ENCODE peak calls at places on chromosome 20, in four cellular contexts. G is astrocyte of the spinal cord, L is left lung, I is esophagus squamous epithelium. R is an unnamed sample.

GRCh38 chr20:38692436-38693411 is 31.6 kb upstream of the SLC32A1 start:
- DNase-seq in G (peak), L (no peak), I (no peak), R (peak)

GRCh38 chr20:57695012-57695411 is 14.8 kb downstream of the PMEPA1 start:
- DNase-seq in G (peak), L (peak), I (no peak), R (no peak)

GRCh38 chr20:52890130-52890529 is 82.0 kb upstream of the TSHZ2 start:
- DNase-seq in G (no peak), L (no peak), I (no peak), R (no peak)

GRCh38 chr20:64133951-64134407 is 26.6 kb upstream of the NPBWR2 start:
- DNase-seq in G (no peak), L (peak), I (no peak), R (no peak)

GRCh38 chr20:24465730-24466129 is 3.7 kb upstream of the SYNDIG1 start:
- DNase-seq in G (peak), L (no peak), I (no peak), R (no peak)

GRCh38 chr20:41996951-41997350 is 378.8 kb upstream of the CHD6 start:
- DNase-seq in G (no peak), L (no peak), I (no peak), R (no peak)

GRCh38 chr20:33773412-33774089 is 37.6 kb upstream of the CHMP4B start:
- DNase-seq in G (no peak), L (no peak), I (no peak), R (no peak)

GRCh38 chr20:45538209-45538798 is 978 bp downstream of the WFDC6 start:
- DNase-seq in G (no peak), L (no peak), I (no peak), R (no peak)

GRCh38 chr20:4684837-4685413 is 36.8 kb upstream of the PRND start:
- DNase-seq in G (peak), L (no peak), I (no peak), R (peak)

GRCh38 chr20:41316602-41317535 is 662 bp downstream of the ZHX3 start:
- DNase-seq in G (peak), L (peak), I (no peak), R (peak)

GRCh38 chr20:1920252-1920651 is 25.0 kb downstream of the SIRPA start:
- DNase-seq in G (no peak), L (no peak), I (no peak), R (no peak)

GRCh38 chr20:53580376-53581111 is 13.1 kb downstream of the ZNF217 start:
- DNase-seq in G (no peak), L (peak), I (no peak), R (no peak)

GRCh38 chr20:4455301-4455701 is 266.4 kb upstream of the PRND start:
- DNase-seq in G (no peak), L (no peak), I (no peak), R (no peak)

GRCh38 chr20:5481872-5482271 is 165.1 kb upstream of the PROKR2 start:
- DNase-seq in G (no peak), L (no peak), I (no peak), R (no peak)

GRCh38 chr20:62928246-62928939 is 2.1 kb upstream of the DIDO1 start:
- DNase-seq in G (no peak), L (no peak), I (no peak), R (peak)

GRCh38 chr20:35171438-35171752 is 477 bp upstream of the PROCR start:
- DNase-seq in G (no peak), L (no peak), I (no peak), R (no peak)
- H3K4me3 ChIP-seq in G (peak), L (peak), I (no peak), R (peak)

GRCh38 chr20:22305391-22305790 is 279.0 kb downstream of the FOXA2 start:
- DNase-seq in G (no peak), L (no peak), I (no peak), R (no peak)

GRCh38 chr20:22303523-22303922 is 280.8 kb downstream of the FOXA2 start:
- DNase-seq in G (no peak), L (no peak), I (no peak), R (no peak)

GRCh38 chr20:22302039-22302438 is 282.3 kb downstream of the FOXA2 start:
- DNase-seq in G (no peak), L (no peak), I (no peak), R (no peak)
- TF ChIP-seq CTCF in G (no peak), L (no peak), I (no peak), R (no peak)

DNA sequence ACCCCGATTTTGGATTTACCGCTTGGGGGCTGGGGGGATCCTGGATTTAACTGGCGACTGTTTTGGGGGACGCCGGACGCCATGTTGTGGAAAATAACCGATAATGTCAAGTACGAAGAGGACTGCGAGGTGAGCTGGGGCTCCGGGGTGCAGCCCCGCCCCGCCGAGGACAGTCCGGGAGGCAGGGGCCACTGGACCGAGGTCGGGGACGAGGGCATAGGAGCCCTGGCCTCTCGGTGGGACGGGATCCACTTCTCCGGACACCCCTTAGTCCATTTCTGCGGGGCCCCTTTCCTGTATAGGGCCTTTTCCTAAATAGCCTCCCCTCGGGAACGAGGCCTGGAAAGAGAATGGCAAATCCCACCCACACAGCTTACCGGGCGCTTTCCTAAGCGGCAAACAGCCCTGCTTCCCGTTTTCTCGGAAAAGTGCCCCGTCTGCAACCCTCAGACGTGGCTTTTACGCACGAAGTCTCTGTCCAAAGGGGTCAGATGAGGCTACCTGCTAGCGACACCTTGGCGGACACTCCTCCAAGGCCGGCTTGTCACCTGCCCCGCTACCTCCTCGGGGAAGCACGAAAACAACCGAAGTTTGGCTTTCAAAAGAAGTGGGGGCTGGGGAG is 469 bp downstream of the TFAP2C start:
- DNase-seq in G (no peak), L (no peak), I (no peak), R (peak)
- H3K4me3 ChIP-seq in G (peak), L (peak), I (peak), R (peak)

DNA sequence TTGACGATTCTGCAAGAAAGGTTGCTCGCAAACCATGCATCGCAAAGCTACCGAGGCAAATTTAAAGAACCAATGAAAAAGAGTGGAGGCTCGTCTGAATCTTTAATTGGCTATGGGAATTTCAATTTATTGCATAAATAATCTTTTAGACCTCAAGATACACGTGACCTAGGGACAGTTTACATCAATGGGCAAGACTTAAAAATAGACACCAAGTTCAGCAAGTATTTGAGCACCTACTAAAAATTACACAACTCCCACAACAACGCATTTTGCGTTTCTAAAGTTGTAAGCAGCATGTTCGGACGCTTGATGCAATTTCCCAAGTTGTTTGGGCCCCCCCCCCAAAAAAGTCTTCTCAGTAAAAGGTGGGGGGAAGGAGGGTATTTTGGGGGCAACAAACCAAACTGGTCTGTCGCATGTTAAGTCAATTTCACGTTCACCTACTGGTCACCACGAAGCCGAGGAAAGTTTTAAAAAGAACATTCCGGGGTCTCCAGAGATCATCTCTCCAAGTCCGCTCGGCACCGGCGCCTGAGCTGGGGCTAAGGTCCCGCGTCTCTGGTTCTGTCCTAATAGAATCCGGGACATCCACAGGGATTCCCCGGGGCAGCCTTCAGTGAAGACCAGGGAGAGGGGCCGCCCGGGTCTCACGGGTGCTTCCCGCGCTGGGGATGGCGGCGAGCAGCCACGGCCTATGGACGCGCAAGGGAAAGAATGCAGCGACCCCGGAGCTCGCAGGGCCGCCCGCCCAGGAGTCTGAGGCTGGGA is 814 bp downstream of the SNX5 start:
- DNase-seq in G (peak), L (no peak), I (peak), R (peak)
- TF ChIP-seq CTCF in G (no peak), L (no peak), I (no peak), R (no peak)

DNA sequence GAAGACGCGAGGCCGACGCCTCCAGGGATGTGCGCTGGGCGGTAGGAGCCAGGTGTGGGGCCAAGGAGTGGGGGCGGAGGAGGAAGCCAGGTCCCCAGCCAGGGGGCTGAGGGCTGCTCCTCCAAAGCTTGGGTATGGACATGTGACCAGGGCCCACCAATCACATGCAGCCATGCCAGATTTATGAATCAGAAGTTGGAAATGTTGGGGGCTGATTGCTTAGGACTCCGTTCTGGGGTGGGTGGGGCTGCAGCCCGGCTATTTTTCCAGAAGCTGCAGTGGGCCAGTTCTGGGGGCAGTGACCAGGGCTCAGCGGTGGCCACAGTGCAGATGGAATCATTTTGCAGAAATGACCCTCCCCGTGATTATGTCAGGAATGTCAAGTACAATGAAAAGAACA is 96.0 kb downstream of the CEBPB start:
- DNase-seq in G (peak), L (no peak), I (no peak), R (peak)
- H3K4me3 ChIP-seq in G (no peak), L (no peak), I (no peak), R (no peak)

GRCh38 chr20:46559685-46560440 is 9.4 kb upstream of the OCSTAMP start:
- DNase-seq in G (no peak), L (no peak), I (no peak), R (no peak)
- TF ChIP-seq CTCF in G (no peak), L (no peak), I (no peak), R (no peak)

GRCh38 chr20:21396921-21397340 is 395 bp downstream of the NKX2-4 start:
- DNase-seq in G (no peak), L (no peak), I (no peak), R (no peak)

GRCh38 chr20:21396045-21396893 is 1.1 kb downstream of the NKX2-4 start:
- DNase-seq in G (no peak), L (no peak), I (no peak), R (no peak)

GRCh38 chr20:21395039-21395665 is 2.2 kb downstream of the NKX2-4 start:
- DNase-seq in G (no peak), L (no peak), I (no peak), R (no peak)

GRCh38 chr20:21394120-21394519 is 3.2 kb downstream of the NKX2-4 start:
- DNase-seq in G (no peak), L (no peak), I (no peak), R (no peak)

GRCh38 chr20:21395666-21396044 is 1.7 kb downstream of the NKX2-4 start:
- DNase-seq in G (no peak), L (no peak), I (no peak), R (no peak)
- H3K4me3 ChIP-seq in G (no peak), L (no peak), I (no peak), R (no peak)

GRCh38 chr20:61260905-61261304 is 8.8 kb downstream of the CDH4 start:
- DNase-seq in G (no peak), L (no peak), I (no peak), R (no peak)
- TF ChIP-seq CTCF in G (peak), L (no peak), I (no peak), R (no peak)